ENCODE peak calls at places on chromosomes 4 and X, in four cellular contexts. B is lower leg skin, T is suprapubic skin, Z is right lobe of liver. J is an unnamed sample.

GRCh38 chr4:151563194-151563593 is 154.2 kb downstream of the FHIP1A start:
- DNase-seq in T (no peak), B (no peak), Z (no peak), J (no peak)

GRCh38 chr4:112861378-112862317 is 187.8 kb upstream of the ANK2 start:
- DNase-seq in T (no peak), B (no peak), Z (no peak), J (no peak)

GRCh38 chr4:123649248-123649643 is 252.7 kb downstream of the SPRY1 start:
- DNase-seq in Z (no peak), B (no peak), T (no peak), J (no peak)

GRCh38 chr4:8587469-8588195 is 4.9 kb upstream of the CPZ start:
- DNase-seq in T (peak; percentile 43), B (no peak), Z (no peak), J (peak; percentile 47)

GRCh38 chrX:153970398-153971123 is 1.1 kb downstream of the HCFC1 start:
- DNase-seq in T (peak; percentile 66), Z (no peak), B (no peak), J (peak; percentile 64)

GRCh38 chr4:36758312-36758690 is 476.9 kb downstream of the DTHD1 start:
- DNase-seq in T (no peak), Z (no peak), B (no peak), J (no peak)

GRCh38 chr4:107164962-107165361 is 128.8 kb upstream of the DKK2 start:
- DNase-seq in T (no peak), B (no peak), Z (no peak), J (no peak)

GRCh38 chrX:149259241-149259640 is 245.9 kb downstream of the IDS start:
- DNase-seq in Z (no peak), T (no peak), B (no peak), J (no peak)

GRCh38 chrX:154360155-154360713 is 14.2 kb downstream of the FLNA start:
- DNase-seq in B (no peak), T (no peak), Z (no peak), J (no peak)

GRCh38 chrX:70664726-70665125 is 220.1 kb downstream of the DLG3 start:
- DNase-seq in B (no peak), T (no peak), Z (no peak), J (no peak)

GRCh38 chr4:57926311-57926710 is 816.1 kb upstream of the IGFBP7 start:
- DNase-seq in Z (no peak), T (no peak), B (no peak), J (no peak)

GRCh38 chrX:105191878-105192277 is 28.6 kb downstream of the TEX13A start:
- DNase-seq in T (no peak), B (no peak), Z (no peak), J (no peak)

GRCh38 chr4:159003420-159004253 is 99.2 kb upstream of the RAPGEF2 start:
- DNase-seq in Z (no peak), T (no peak), B (no peak), J (no peak)

GRCh38 chrX:124333862-124334261 is 1.4 kb downstream of the TEX13D start:
- DNase-seq in T (no peak), B (no peak), Z (no peak), J (no peak)

GRCh38 chr4:125891597-125892258 is 577.0 kb downstream of the FAT4 start:
- DNase-seq in Z (no peak), B (no peak), T (no peak), J (no peak)

DNA sequence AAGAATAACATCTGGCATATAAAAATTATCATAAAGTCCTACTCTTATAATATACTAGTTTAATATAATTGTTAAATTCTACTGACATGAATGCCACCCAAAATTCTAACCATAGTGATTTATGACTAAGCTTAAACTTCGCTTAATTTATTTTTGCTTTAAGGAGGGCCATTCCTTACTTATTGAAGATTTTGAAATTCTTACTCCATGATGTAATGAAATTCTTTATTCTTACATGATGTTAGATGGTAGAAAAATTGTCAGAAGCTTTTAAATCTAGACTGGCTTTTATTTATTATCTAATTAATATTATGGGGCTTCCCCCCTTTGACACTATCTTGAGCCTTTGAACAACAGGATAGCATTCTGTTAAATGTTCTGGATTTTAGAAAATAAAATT is 19.5 kb upstream of the SUPT20HL2 start:
- DNase-seq in T (no peak), B (no peak), Z (no peak), J (no peak)
- TF ChIP-seq POLR2A in T (no peak), B (no peak), Z (no peak), J (no peak)

GRCh38 chr4:83284161-83285021 is at the start of gene COQ2:
- DNase-seq in T (peak; percentile 98), B (peak; percentile 93), Z (peak; percentile 97), J (peak; percentile 96)
- TF ChIP-seq CTCF in T (peak; percentile 44), B (no peak), Z (peak; percentile 41), J (peak; percentile 27)

GRCh38 chrX:48715066-48715465 is 18.5 kb downstream of the SUV39H1 start:
- DNase-seq in Z (no peak), B (no peak), T (no peak), J (no peak)

GRCh38 chrX:48721916-48722315 is 25.4 kb downstream of the SUV39H1 start:
- DNase-seq in T (no peak), B (no peak), Z (no peak), J (no peak)

GRCh38 chrX:48715876-48716502 is 19.5 kb downstream of the SUV39H1 start:
- DNase-seq in Z (no peak), B (no peak), T (no peak), J (no peak)

GRCh38 chrX:48719958-48720357 is 23.4 kb downstream of the SUV39H1 start:
- DNase-seq in B (no peak), T (no peak), Z (no peak), J (no peak)

GRCh38 chrX:48720580-48721240 is 24.2 kb downstream of the SUV39H1 start:
- DNase-seq in T (no peak), B (no peak), Z (no peak), J (no peak)
- TF ChIP-seq POLR2A in T (no peak), B (no peak), Z (no peak), J (no peak)

DNA sequence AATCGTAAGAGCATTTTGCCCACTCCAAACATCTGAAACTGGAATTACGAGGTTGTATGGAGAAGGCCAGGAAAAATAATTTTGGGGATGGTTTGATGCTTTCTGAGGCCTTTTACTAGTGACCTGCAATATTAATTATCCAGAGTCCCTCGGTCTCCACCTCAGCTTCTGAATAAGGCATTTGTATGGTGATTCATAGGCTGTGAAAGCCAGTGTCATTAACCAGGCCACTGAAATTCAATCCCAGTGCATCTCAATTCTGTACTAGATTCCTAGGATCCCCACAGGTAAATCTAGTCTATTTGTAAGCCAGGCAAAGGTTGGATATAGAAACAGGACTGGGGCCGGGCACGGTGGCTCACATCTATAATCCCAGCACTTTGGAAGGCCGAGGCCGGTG is 135.4 kb upstream of the RBPJ start:
- DNase-seq in T (no peak), B (no peak), Z (no peak), J (no peak)
- TF ChIP-seq CTCF in T (no peak), B (no peak), Z (no peak), J (no peak)

GRCh38 chr4:176198316-176198903 is 3.0 kb upstream of the SPATA4 start:
- DNase-seq in Z (no peak), T (no peak), B (no peak), J (no peak)

GRCh38 chr4:176191974-176192373 is 3.4 kb downstream of the SPATA4 start:
- DNase-seq in Z (no peak), B (no peak), T (no peak), J (no peak)

GRCh38 chr4:176193126-176193525 is 2.3 kb downstream of the SPATA4 start:
- DNase-seq in T (no peak), B (no peak), Z (no peak), J (no peak)

GRCh38 chr4:176193898-176194297 is 1.5 kb downstream of the SPATA4 start:
- DNase-seq in T (no peak), B (no peak), Z (no peak), J (no peak)

DNA sequence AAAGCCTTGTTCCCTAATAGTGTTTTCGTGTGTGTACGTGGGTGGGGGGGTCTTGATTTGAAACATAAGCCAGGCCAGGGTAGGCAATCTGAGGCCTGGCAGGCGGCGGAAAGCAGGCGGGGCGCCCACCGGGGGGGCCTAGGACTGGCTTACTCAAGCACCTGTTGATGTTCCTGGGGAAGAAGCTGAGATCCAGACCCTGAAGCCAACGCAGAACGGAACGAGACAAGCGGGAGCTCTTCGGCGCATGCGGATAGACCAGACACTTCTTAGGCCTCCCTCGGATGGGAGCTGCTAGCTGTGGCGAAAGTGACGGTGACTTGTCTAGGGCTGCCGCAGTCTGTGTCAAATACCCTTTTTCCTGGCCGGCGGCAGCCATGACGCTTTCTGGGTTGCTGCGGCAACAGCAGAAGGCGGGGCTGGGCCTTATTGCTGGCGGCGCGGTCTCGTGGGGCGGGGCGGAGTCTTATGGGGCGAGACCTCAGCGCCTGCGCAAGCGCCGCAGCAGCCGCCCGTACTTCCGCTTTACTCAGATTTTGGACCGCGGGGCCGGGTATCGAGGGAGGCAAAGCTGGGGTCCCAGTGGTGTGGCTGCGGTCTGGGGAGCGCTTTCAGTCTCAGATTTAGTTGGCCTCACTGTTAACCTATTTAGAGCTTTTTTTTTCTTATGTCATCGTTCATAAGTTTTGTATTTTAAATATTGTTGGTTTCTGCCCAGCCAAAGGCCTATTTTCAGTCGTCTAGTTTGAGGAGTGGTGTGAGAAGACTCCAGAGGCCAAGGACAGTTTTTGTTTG is at the start of gene SPATA4:
- DNase-seq in B (peak; percentile 90), Z (peak; percentile 97), T (peak; percentile 94), J (peak; percentile 96)
- TF ChIP-seq POLR2A in B (no peak), Z (peak; percentile 45), T (no peak), J (peak; percentile 75)